ENCODE peak calls at places on chromosomes 11 and 22, in nine cellular contexts. L is mesenteric fat pad, J is EL, S is MM.1S, R is H54, E is foreskin keratinocyte, V is Caco-2, K is dorsolateral prefrontal cortex, N is HTR-8/SVneo. M is an unnamed sample.

GRCh38 chr22:49749885-49750510 is 77.7 kb downstream of the BRD1 start:
- DNase-seq in L (peak), J (no peak), S (no peak), R (no peak), E (no peak), V (no peak), K (no peak), N (no peak), M (no peak)

GRCh38 chr11:95359323-95359656 is 128.3 kb upstream of the SESN3 start:
- DNase-seq in L (no peak), J (no peak), S (no peak), R (no peak), E (no peak), V (no peak), K (no peak), N (no peak), M (no peak)

GRCh38 chr11:25838918-25839611 is 492.9 kb upstream of the ANO3 start:
- DNase-seq in L (no peak), J (no peak), S (no peak), R (no peak), E (peak), V (no peak), K (no peak), N (peak), M (no peak)

GRCh38 chr11:6040874-6041273 is 10.3 kb upstream of the OR56A1 start:
- DNase-seq in L (no peak), J (no peak), S (no peak), R (no peak), E (no peak), V (no peak), K (no peak), N (no peak), M (no peak)

GRCh38 chr22:28048529-28048928 is 129.5 kb upstream of the PITPNB start:
- DNase-seq in L (no peak), J (no peak), S (no peak), R (no peak), E (no peak), V (no peak), K (no peak), N (no peak), M (no peak)

GRCh38 chr22:22342697-22343602 is 98.4 kb downstream of the VPREB1 start:
- DNase-seq in L (no peak), J (peak), S (peak), R (peak), E (peak), V (peak), K (no peak), N (peak), M (peak)

GRCh38 chr11:129189646-129190045 is 2.5 kb downstream of the ARHGAP32 start:
- DNase-seq in L (no peak), J (no peak), S (no peak), R (no peak), E (peak), V (no peak), K (no peak), N (no peak), M (no peak)

GRCh38 chr11:843818-844692 is 1.4 kb downstream of the TSPAN4 start:
- DNase-seq in L (peak), J (peak), S (no peak), R (peak), E (peak), V (peak), K (no peak), N (peak), M (peak)

GRCh38 chr22:37275134-37275533 is 7.2 kb upstream of the CYTH4 start:
- DNase-seq in L (no peak), J (no peak), S (no peak), R (no peak), E (no peak), V (no peak), K (no peak), N (no peak), M (no peak)

GRCh38 chr11:70532066-70532440 is 133.7 kb downstream of the CTTN start:
- DNase-seq in L (no peak), J (no peak), S (no peak), R (no peak), E (no peak), V (no peak), K (no peak), N (no peak), M (no peak)

GRCh38 chr22:41305646-41306045 is 4.3 kb downstream of the ZC3H7B start:
- DNase-seq in L (no peak), J (peak), S (no peak), R (peak), E (peak), V (no peak), K (peak), N (peak), M (no peak)

GRCh38 chr22:35119494-35119893 is 53.5 kb downstream of the ISX start:
- DNase-seq in L (no peak), J (no peak), S (no peak), R (no peak), E (no peak), V (no peak), K (no peak), N (no peak), M (no peak)

GRCh38 chr22:41028841-41029240 is 63.6 kb upstream of the EP300 start:
- DNase-seq in L (no peak), J (peak), S (no peak), R (peak), E (peak), V (no peak), K (no peak), N (peak), M (no peak)

GRCh38 chr11:2742201-2742600 is 42.4 kb upstream of the KCNQ1OT1 start:
- DNase-seq in L (no peak), J (no peak), S (no peak), R (no peak), E (no peak), V (no peak), K (no peak), N (no peak), M (no peak)

GRCh38 chr11:74533421-74533820 is 39.9 kb upstream of the LIPT2 start:
- DNase-seq in L (no peak), J (no peak), S (no peak), R (no peak), E (no peak), V (no peak), K (no peak), N (no peak), M (no peak)

GRCh38 chr22:24894220-24894975 is 52.1 kb downstream of the LHFPL7 start:
- DNase-seq in L (peak), J (peak), S (peak), R (peak), E (peak), V (peak), K (no peak), N (peak), M (no peak)

GRCh38 chr11:27653990-27654758 is 46.1 kb downstream of the BDNF start:
- DNase-seq in L (no peak), J (no peak), S (no peak), R (no peak), E (no peak), V (no peak), K (no peak), N (no peak), M (no peak)

GRCh38 chr11:11966826-11967668 is 41.4 kb downstream of the DKK3 start:
- DNase-seq in L (peak), J (peak), S (peak), R (peak), E (no peak), V (peak), K (peak), N (peak), M (peak)

GRCh38 chr22:19991645-19992451 is 24.8 kb downstream of the ARVCF start:
- DNase-seq in L (no peak), J (no peak), S (no peak), R (no peak), E (no peak), V (no peak), K (no peak), N (no peak), M (no peak)

GRCh38 chr11:35165416-35166368 is 26.7 kb downstream of the CD44 start:
- DNase-seq in L (no peak), J (peak), S (peak), R (no peak), E (peak), V (no peak), K (no peak), N (no peak), M (no peak)

GRCh38 chr22:37784829-37785495 is 22.8 kb upstream of the GCAT start:
- DNase-seq in L (no peak), J (no peak), S (no peak), R (no peak), E (no peak), V (peak), K (no peak), N (no peak), M (no peak)

GRCh38 chr11:23310276-23310675 is 450.0 kb upstream of the CCDC179 start:
- DNase-seq in L (no peak), J (peak), S (no peak), R (no peak), E (peak), V (no peak), K (no peak), N (no peak), M (no peak)